ENCODE peak calls at places on chromosomes 16 and 17, in nine cellular contexts. T, J, F, N, W, O, R, U and D are unnamed samples.
A peak's percentile ranks its signal among the peaks of the same experiment; 100 is the strongest.

GRCh38 chr16:75479421-75479990 is 15.0 kb upstream of the TMEM170A start:
- DNase-seq in F (no peak), J (no peak), R (no peak), U (no peak), W (no peak), N (no peak), O (no peak), T (no peak), D (no peak)

GRCh38 chr16:4347010-4347409 is 4.1 kb downstream of the PAM16 start:
- DNase-seq in W (no peak), R (peak; percentile 70), N (peak; percentile 76), U (no peak), O (no peak), J (no peak), F (peak; percentile 33), T (no peak), D (no peak)

GRCh38 chr16:72939247-72939646 is 108.7 kb downstream of the ZFHX3 start:
- DNase-seq in W (peak; percentile 55), N (peak; percentile 61), J (peak; percentile 56), O (no peak), T (peak; percentile 78), U (peak; percentile 38), F (peak; percentile 76), R (peak; percentile 72), D (no peak)

GRCh38 chr16:49282690-49283375 is 1.2 kb upstream of the CBLN1 start:
- DNase-seq in R (no peak), O (peak; percentile 10), N (no peak), T (no peak), J (no peak), W (peak; percentile 21), F (no peak), U (no peak), D (no peak)

GRCh38 chr17:31568140-31568938 is 176.9 kb downstream of the RAB11FIP4 start:
- DNase-seq in U (peak; percentile 54), W (no peak), R (peak; percentile 62), F (peak; percentile 75), J (no peak), N (peak; percentile 79), O (no peak), T (peak; percentile 56), D (no peak)

GRCh38 chr17:385195-385835 is 32.7 kb upstream of the RPH3AL start:
- DNase-seq in R (no peak), U (peak; percentile 52), W (peak; percentile 81), T (peak; percentile 42), O (peak; percentile 20), J (peak; percentile 13), F (no peak), N (no peak), D (no peak)

GRCh38 chr16:79873825-79874224 is 273.3 kb upstream of the MAF start:
- DNase-seq in R (no peak), T (no peak), W (no peak), U (no peak), N (no peak), J (no peak), F (no peak), O (no peak), D (no peak)

GRCh38 chr16:51431517-51432241 is 280.6 kb upstream of the SALL1 start:
- DNase-seq in R (peak; percentile 99), O (no peak), T (peak; percentile 98), J (no peak), F (peak; percentile 99), N (peak; percentile 91), W (no peak), U (no peak), D (peak; percentile 95)

GRCh38 chr17:7380321-7380720 is 568 bp upstream of the TNK1 start:
- DNase-seq in N (peak; percentile 16), U (peak; percentile 26), F (peak; percentile 75), R (no peak), J (peak; percentile 11), T (peak; percentile 84), O (no peak), W (peak; percentile 73), D (peak; percentile 11)

GRCh38 chr17:7383371-7383741 is 2.5 kb downstream of the TNK1 start:
- DNase-seq in U (no peak), T (no peak), N (no peak), O (no peak), W (no peak), J (no peak), R (no peak), F (no peak), D (no peak)

GRCh38 chr17:7380855-7381683 is at the start of gene TNK1:
- DNase-seq in T (peak; percentile 25), J (peak; percentile 49), W (peak; percentile 52), N (no peak), O (no peak), F (no peak), U (no peak), R (no peak), D (no peak)

GRCh38 chr17:7382901-7383300 is 2.0 kb downstream of the TNK1 start:
- DNase-seq in J (no peak), W (no peak), F (no peak), N (no peak), U (no peak), R (no peak), T (no peak), O (no peak), D (no peak)

GRCh38 chr17:7379134-7379533 is 1.8 kb upstream of the TNK1 start:
- DNase-seq in U (no peak), J (no peak), T (no peak), N (no peak), R (no peak), F (no peak), W (no peak), O (no peak), D (no peak)
- H3K4me3 ChIP-seq in U (no peak overlapping the region), J (no peak overlapping the region), T (no peak overlapping the region), N (no peak overlapping the region), R (no peak overlapping the region), F (no peak overlapping the region), W (no peak overlapping the region), O (no peak overlapping the region), D (no peak overlapping the region)

GRCh38 chr17:44221072-44221861 is 1.8 kb upstream of the UBTF start:
- DNase-seq in W (peak; percentile 86), R (peak; percentile 78), T (peak; percentile 87), J (peak; percentile 77), U (peak; percentile 54), N (peak; percentile 87), F (peak; percentile 78), O (peak; percentile 87), D (no peak)

GRCh38 chr17:44220211-44221071 is 966 bp upstream of the UBTF start:
- DNase-seq in N (peak; percentile 54), U (no peak), R (peak; percentile 41), W (peak; percentile 43), T (peak; percentile 83), F (peak; percentile 55), J (peak; percentile 48), O (peak; percentile 77), D (no peak)

GRCh38 chr17:44223574-44224046 is 4.1 kb upstream of the UBTF start:
- DNase-seq in U (peak; percentile 44), T (peak; percentile 94), N (peak; percentile 20), W (peak; percentile 45), F (peak; percentile 85), O (no peak), R (peak; percentile 95), J (peak; percentile 99), D (no peak)

GRCh38 chr17:44221862-44222111 is 2.3 kb upstream of the UBTF start:
- DNase-seq in T (no peak), O (no peak), F (no peak), R (no peak), W (peak; percentile 47), U (no peak), J (no peak), N (no peak), D (no peak)

DNA sequence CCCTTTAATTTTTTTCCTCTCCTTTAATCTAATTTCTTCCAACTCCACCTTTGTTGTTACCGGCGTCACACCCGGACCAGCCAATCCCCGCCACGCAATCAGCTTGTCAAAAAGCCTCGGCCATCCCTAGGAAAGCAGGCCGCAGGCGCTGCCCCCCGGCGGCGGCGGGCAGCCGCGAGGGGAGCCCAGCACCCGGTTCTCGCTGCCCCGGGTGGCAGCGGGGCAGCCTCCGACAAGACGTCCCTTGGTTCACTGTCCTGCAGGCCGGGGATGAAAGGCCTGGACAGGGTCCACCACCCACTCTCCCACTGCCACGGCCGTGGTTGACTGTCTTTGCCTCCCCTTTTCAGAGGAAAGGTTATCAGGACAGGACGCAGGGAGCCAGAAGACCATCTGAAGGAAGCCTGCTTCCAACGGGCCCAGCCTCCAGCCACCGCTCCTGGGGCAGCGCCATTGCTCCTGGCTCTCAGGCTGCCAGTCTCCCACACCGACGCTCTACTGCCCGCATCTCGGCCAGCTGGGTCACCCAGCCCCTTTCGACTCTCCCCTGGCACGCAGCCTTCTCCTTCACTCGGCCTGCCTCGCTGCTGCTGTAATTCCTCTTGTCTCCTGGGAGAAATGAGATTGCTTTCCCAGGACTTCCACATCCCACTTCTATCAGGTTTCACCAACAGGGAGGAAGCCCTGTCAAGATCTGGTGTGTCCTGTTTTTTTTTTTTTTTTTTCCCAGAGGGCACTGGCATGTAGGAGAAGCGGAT is 2.8 kb upstream of the UBTF start:
- DNase-seq in W (peak; percentile 86), F (peak; percentile 81), J (peak; percentile 83), N (peak; percentile 79), R (peak; percentile 89), U (peak; percentile 79), T (peak; percentile 90), O (peak; percentile 64), D (no peak)
- TF ChIP-seq CTCF in W (no peak), F (peak; percentile 14), J (peak; percentile 36), N (peak; percentile 32), R (no peak), U (peak; percentile 52), T (no peak), O (peak; percentile 64), D (no peak)

DNA sequence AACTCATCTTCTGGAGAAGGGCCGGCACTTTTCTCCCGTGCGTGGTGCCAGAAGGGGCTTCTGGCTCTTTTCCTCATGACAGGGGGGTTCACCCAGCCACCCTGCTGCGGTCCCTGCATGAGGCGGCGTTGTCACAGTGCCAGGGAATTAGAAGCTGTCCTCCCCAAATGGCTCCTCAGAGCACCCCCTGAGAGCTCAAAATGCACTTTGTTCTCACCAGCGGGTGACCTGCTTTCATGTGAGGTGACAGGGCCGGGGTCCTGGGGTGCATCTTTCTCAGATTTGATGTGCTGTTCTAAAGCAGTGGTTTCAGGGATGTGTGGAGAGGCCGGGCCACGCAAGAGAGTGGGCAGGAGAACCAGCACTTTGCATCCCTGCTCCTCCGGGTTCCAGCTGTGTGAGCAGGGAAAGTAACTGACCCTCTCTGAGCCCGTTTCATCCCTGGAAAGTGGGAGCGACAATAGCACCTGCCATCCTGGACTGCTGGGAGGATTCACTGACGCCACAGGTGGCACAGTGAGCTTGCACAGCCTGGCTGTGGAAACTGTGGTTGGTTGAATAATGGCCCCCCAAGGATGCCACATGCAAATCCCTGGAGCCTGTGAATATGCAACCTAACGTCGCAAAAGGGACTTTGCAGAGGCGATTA is 94.0 kb downstream of the FOXL1 start:
- DNase-seq in W (no peak), T (no peak), R (no peak), U (no peak), F (no peak), N (no peak), J (no peak), O (no peak), D (no peak)
- H3K4me3 ChIP-seq in W (no peak overlapping the region), T (no peak overlapping the region), R (no peak overlapping the region), U (no peak overlapping the region), F (no peak overlapping the region), N (no peak overlapping the region), J (no peak overlapping the region), O (no peak overlapping the region), D (no peak overlapping the region)

DNA sequence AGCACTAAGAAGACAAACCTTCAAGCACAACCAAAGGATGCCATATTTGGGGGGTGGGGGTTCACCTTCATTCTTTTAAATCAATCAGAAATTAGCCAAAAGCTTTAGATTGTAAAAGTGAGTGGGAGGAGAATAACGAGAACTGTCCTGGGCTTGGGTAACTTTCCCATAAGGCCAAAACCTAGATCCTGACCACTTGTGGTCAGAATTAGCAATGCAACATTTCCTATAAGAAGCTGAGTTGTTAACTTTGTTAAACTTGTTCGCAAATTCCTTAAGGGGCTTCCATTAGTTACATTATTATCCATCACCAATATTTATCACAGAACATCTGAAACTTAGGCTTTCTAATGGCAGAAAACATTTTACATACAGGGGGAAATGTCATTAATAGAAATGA is 25.1 kb downstream of the STAT5B start:
- DNase-seq in O (no peak), N (peak; percentile 74), J (no peak), R (peak; percentile 63), U (no peak), F (no peak), T (peak; percentile 38), W (no peak), D (no peak)
- TF ChIP-seq CTCF in O (peak; percentile 64), N (peak; percentile 52), J (no peak), R (peak; percentile 61), U (no peak), F (peak; percentile 34), T (peak; percentile 23), W (peak; percentile 18), D (peak; percentile 14)